ENCODE peak calls at places on chromosome 17, in four cellular contexts. W is PC-3, I is WERI-Rb-1, E is PC-9. L is an unnamed sample.

GRCh38 chr17:78678220-78678554 is 101.0 kb upstream of the DNAH17 start:
- DNase-seq in W (no peak), I (no peak), E (no peak), L (no peak)

GRCh38 chr17:14209215-14209614 is 27.4 kb downstream of the CDRT15 start:
- DNase-seq in W (no peak), I (no peak), E (peak), L (no peak)

GRCh38 chr17:63116228-63116627 is 150.2 kb downstream of the TANC2 start:
- DNase-seq in W (peak), I (no peak), E (no peak), L (no peak)

GRCh38 chr17:20083460-20083859 is 74.3 kb downstream of the SPECC1 start:
- DNase-seq in W (no peak), I (no peak), E (no peak), L (peak)

GRCh38 chr17:48335858-48336500 is 94.0 kb downstream of the SKAP1 start:
- DNase-seq in W (peak), I (no peak), E (no peak), L (peak)

GRCh38 chr17:17114592-17115225 is 72.5 kb downstream of the MPRIP start:
- DNase-seq in W (no peak), I (no peak), E (no peak), L (no peak)

GRCh38 chr17:9269350-9270035 is 248.2 kb downstream of the NTN1 start:
- DNase-seq in W (no peak), I (no peak), E (no peak), L (no peak)

GRCh38 chr17:36946726-36947091 is 2.0 kb upstream of the AATF start:
- DNase-seq in W (no peak), I (no peak), E (no peak), L (no peak)

GRCh38 chr17:67492251-67492740 is 115.2 kb downstream of the PITPNC1 start:
- DNase-seq in W (no peak), I (peak), E (no peak), L (no peak)

GRCh38 chr17:4711671-4712111 is 1.3 kb downstream of the ARRB2 start:
- DNase-seq in W (no peak), I (no peak), E (no peak), L (no peak)

GRCh38 chr17:71203953-71204352 is 916.9 kb upstream of the SOX9 start:
- DNase-seq in W (peak), I (no peak), E (no peak), L (no peak)

GRCh38 chr17:46732754-46733398 is 85.6 kb downstream of the WNT3 start:
- DNase-seq in W (no peak), I (no peak), E (no peak), L (no peak)

GRCh38 chr17:48478224-48479013 is 48.4 kb upstream of the SKAP1 start:
- DNase-seq in W (no peak), I (no peak), E (no peak), L (peak)

GRCh38 chr17:62869885-62870580 is 61.9 kb upstream of the MARCHF10 start:
- DNase-seq in W (peak), I (no peak), E (peak), L (peak)

GRCh38 chr17:21163101-21163500 is 36.3 kb downstream of the DHRS7B start:
- DNase-seq in W (no peak), I (no peak), E (no peak), L (no peak)

GRCh38 chr17:1643293-1643998 is 2.1 kb downstream of the SCARF1 start:
- DNase-seq in W (peak), I (no peak), E (peak), L (no peak)

GRCh38 chr17:51356084-51356410 is 95.7 kb downstream of the UTP18 start:
- DNase-seq in W (no peak), I (peak), E (no peak), L (no peak)

GRCh38 chr17:9465216-9465921 is 110.3 kb downstream of the STX8 start:
- DNase-seq in W (no peak), I (no peak), E (no peak), L (peak)

GRCh38 chr17:65163990-65164495 is 26.9 kb downstream of the RGS9 start:
- DNase-seq in W (peak), I (peak), E (peak), L (peak)

GRCh38 chr17:59357219-59357699 is 25.8 kb downstream of the YPEL2 start:
- DNase-seq in W (no peak), I (no peak), E (no peak), L (peak)

DNA sequence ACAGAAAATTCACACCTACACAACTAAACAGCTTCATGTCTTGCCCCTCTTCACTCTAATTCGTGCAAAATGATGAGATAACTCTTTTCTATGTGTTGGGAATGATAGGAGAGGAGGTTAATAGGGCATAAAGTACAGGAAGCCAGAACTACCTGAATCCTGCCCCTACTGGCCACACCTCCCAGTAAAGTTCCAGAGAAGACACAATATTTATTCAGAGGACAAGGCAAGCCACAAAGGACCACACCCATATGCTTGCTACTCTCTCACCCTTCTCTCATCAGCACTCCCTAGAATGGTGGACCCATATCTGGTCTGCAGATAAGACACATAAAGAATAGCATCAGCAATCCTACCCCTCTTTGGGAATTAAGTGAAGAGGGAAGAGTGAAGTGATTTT is 74.6 kb downstream of the ZNF18 start:
- DNase-seq in W (no peak), I (no peak), E (no peak), L (no peak)
- TF ChIP-seq CTCF in W (no peak), I (no peak), E (no peak), L (no peak)

DNA sequence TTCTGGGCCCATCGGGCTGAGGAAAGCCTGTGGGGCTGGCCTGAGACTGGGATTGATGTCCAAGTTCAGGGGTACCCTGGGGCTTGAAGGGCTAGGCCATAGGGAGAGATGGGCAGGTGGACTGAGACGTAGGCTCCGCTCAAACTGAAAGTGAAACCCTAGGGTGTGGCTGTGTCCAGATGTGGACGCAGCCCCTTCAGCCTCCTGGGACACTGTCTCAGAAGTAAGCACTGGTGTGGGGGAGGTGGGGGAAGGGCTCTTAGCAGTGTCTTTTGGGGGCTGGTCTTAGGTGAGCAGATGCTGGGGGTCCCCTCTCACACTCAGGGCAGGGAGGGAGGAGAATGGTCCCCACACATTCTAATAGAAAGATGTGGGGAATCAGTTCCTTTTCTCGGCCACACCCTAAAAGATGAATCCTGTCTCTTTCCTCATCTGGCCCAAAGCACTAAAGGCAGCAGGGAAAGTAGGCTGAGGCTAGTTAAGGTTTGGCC is 5.5 kb downstream of the FMNL1 start:
- DNase-seq in W (no peak), I (no peak), E (no peak), L (no peak)
- H3K4me3 ChIP-seq in W (no peak), I (no peak), E (no peak), L (no peak)

DNA sequence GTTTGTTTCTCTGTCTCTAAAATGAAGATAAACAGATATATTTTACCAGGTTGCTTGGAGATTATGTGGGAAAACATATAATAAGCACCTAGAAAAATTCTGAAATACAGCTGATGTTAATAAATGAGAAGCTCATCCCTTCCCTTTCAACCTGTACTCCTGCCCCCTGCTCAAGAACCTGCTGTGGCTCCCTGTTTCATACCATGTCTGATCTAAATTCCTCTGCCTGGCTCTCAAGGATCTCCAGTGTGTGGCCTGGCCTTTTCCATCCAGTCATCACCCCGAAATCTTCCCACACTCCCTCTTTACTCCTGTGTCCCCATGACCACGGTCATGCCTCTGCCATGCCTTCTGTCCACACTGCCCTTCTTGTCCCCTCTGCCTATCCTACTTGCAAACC is 19.4 kb upstream of the DLX4 start:
- DNase-seq in W (no peak), I (no peak), E (no peak), L (no peak)
- TF ChIP-seq CTCF in W (no peak), I (no peak), E (no peak), L (no peak)

DNA sequence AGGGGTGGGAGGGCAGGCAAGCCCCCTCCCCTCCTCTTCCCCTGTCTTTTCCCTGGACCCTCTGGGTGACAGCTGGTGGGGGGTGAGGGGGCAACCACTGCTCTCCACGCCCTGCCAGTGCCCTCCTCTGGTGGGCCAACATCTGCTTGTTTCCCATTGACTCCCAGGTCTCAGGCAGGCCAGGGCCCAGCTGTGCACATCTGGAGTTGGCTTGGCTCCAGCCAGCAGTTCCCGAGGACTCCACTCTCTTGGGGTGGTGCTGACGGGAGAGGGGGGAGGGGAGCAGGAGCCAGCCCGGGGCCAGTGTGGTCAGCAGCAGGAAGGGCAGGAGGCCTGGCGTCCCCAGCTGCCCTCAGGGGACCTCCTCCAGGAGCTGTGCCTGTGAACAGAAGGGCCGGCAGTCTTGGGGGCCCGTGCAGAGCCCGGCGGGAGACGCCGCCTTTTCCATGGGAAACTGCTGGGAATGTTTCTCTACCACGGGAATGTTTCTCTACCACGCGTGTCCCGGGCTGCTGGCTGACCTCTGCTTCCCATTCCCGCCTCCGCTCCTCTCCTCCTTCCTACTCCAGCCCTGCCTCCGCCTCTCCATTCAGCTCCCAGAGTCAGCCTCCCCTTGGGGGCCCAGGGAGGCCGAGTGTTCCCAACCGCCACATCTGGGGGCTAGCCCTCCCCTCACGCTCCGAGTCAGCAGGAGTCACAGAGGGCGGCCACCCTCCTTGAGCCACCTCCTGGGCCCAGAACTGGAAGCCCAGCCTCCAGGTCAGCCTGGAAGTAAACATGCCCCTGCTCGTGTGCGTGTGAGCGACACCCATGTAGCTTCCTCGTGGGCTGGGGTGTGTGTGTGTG is 7.6 kb downstream of the CYGB start:
- DNase-seq in W (no peak), I (peak), E (peak), L (peak)
- H3K4me3 ChIP-seq in W (no peak), I (no peak), E (no peak), L (no peak)

GRCh38 chr17:30203471-30203981 is 32.0 kb downstream of the SLC6A4 start:
- DNase-seq in W (no peak), I (no peak), E (no peak), L (no peak)
- TF ChIP-seq CTCF in W (no peak), I (peak), E (no peak), L (no peak)

GRCh38 chr17:7063518-7064094 is 16.4 kb downstream of the CLEC10A start:
- DNase-seq in W (no peak), I (peak), E (no peak), L (peak)

GRCh38 chr17:7058831-7059447 is 15.0 kb upstream of the SLC16A11 start:
- DNase-seq in W (no peak), I (no peak), E (no peak), L (peak)

GRCh38 chr17:7056386-7056785 is 12.5 kb upstream of the SLC16A11 start:
- DNase-seq in W (peak), I (no peak), E (peak), L (peak)

GRCh38 chr17:7064248-7064647 is 15.8 kb downstream of the CLEC10A start:
- DNase-seq in W (no peak), I (peak), E (no peak), L (no peak)

GRCh38 chr17:7060165-7060890 is 16.4 kb upstream of the SLC16A11 start:
- DNase-seq in W (peak), I (no peak), E (peak), L (peak)
- H3K4me3 ChIP-seq in W (no peak), I (no peak), E (no peak), L (no peak)

GRCh38 chr17:39971076-39971603 is 8.3 kb downstream of the GSDMA start:
- DNase-seq in W (no peak), I (no peak), E (no peak), L (no peak)

GRCh38 chr17:39973496-39973895 is 7.1 kb upstream of the PSMD3 start:
- DNase-seq in W (no peak), I (no peak), E (no peak), L (no peak)

GRCh38 chr17:39974433-39974832 is 6.2 kb upstream of the PSMD3 start:
- DNase-seq in W (no peak), I (no peak), E (no peak), L (no peak)

GRCh38 chr17:39970157-39970692 is 7.4 kb downstream of the GSDMA start:
- DNase-seq in W (no peak), I (no peak), E (no peak), L (no peak)

GRCh38 chr17:39972271-39972670 is 8.3 kb upstream of the PSMD3 start:
- DNase-seq in W (no peak), I (no peak), E (no peak), L (no peak)
- TF ChIP-seq CTCF in W (no peak), I (no peak), E (no peak), L (no peak)

DNA sequence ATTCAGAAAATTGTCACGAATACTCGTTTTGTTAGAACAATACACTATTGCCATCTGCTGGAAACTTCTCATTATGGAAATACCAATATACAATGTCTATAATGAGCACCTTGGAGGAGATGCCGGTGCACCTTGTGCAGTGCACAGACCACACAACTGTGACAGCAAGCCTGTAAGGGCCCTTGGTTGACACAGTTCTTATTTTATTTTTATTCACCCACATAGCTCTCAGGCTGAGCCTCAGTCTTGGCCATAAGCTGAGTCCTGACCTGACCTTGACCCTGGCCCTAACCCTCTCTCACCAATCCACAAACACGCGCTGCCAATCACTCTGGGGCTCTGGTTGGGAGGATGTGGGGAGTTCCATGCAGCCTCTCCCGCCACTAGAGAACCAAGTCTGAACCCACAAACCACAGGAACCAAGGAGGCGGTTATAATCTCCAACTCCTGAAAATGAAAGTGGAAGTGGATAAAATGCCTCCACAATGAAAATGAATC is 7.6 kb downstream of the AIPL1 start:
- DNase-seq in W (peak), I (no peak), E (no peak), L (peak)
- H3K4me3 ChIP-seq in W (no peak), I (no peak), E (no peak), L (no peak)